ENCODE peak calls at places on chromosome 22, in seven cellular contexts. One of them, this sample, is unnamed.
A peak's percentile ranks its signal among the peaks of the same experiment; 100 is the strongest.

GRCh38 chr22:40534379-40535188 is 101.9 kb downstream of the MRTFA start:
- DNase-seq in bronchial epithelial cell: peak; percentile 63
- DNase-seq in left lung: no peak
- DNase-seq in cardiac muscle cell: no peak
- DNase-seq in fibroblast of villous mesenchyme: peak; percentile 57
- DNase-seq in IMR-90: peak; percentile 71
- DNase-seq in lung: no peak
- DNase-seq in this sample: no peak

GRCh38 chr22:44718418-44718817 is 16.4 kb downstream of the PRR5 start:
- DNase-seq in bronchial epithelial cell: no peak
- DNase-seq in left lung: no peak
- DNase-seq in cardiac muscle cell: no peak
- DNase-seq in fibroblast of villous mesenchyme: no peak
- DNase-seq in IMR-90: no peak
- DNase-seq in lung: no peak
- DNase-seq in this sample: no peak

GRCh38 chr22:48670317-48670716 is 1157.4 kb downstream of the BRD1 start:
- DNase-seq in bronchial epithelial cell: no peak
- DNase-seq in left lung: no peak
- DNase-seq in cardiac muscle cell: no peak
- DNase-seq in fibroblast of villous mesenchyme: no peak
- DNase-seq in IMR-90: no peak
- DNase-seq in lung: no peak
- DNase-seq in this sample: no peak

GRCh38 chr22:48432721-48433518 is 1394.8 kb downstream of the BRD1 start:
- DNase-seq in bronchial epithelial cell: no peak
- DNase-seq in left lung: peak; percentile 22
- DNase-seq in cardiac muscle cell: no peak
- DNase-seq in fibroblast of villous mesenchyme: no peak
- DNase-seq in IMR-90: no peak
- DNase-seq in lung: no peak
- DNase-seq in this sample: no peak

GRCh38 chr22:25048659-25049657 is 96.4 kb downstream of the KIAA1671 start:
- DNase-seq in bronchial epithelial cell: peak; percentile 50
- DNase-seq in left lung: no peak
- DNase-seq in cardiac muscle cell: peak; percentile 80
- DNase-seq in fibroblast of villous mesenchyme: peak; percentile 62
- DNase-seq in IMR-90: peak; percentile 23
- DNase-seq in lung: peak; percentile 69
- DNase-seq in this sample: peak; percentile 8

GRCh38 chr22:33850724-33851123 is 69.6 kb downstream of the LARGE1 start:
- DNase-seq in bronchial epithelial cell: no peak
- DNase-seq in left lung: no peak
- DNase-seq in cardiac muscle cell: no peak
- DNase-seq in fibroblast of villous mesenchyme: no peak
- DNase-seq in IMR-90: no peak
- DNase-seq in lung: no peak
- DNase-seq in this sample: no peak

GRCh38 chr22:34975721-34976120 is 90.2 kb upstream of the ISX start:
- DNase-seq in bronchial epithelial cell: peak; percentile 1
- DNase-seq in left lung: no peak
- DNase-seq in cardiac muscle cell: no peak
- DNase-seq in fibroblast of villous mesenchyme: no peak
- DNase-seq in IMR-90: no peak
- DNase-seq in lung: no peak
- DNase-seq in this sample: no peak

GRCh38 chr22:36853407-36854099 is 7.3 kb upstream of the NCF4 start:
- DNase-seq in bronchial epithelial cell: no peak
- DNase-seq in left lung: peak; percentile 82
- DNase-seq in cardiac muscle cell: peak; percentile 51
- DNase-seq in fibroblast of villous mesenchyme: peak; percentile 41
- DNase-seq in IMR-90: peak; percentile 25
- DNase-seq in lung: peak; percentile 88
- DNase-seq in this sample: no peak

GRCh38 chr22:37906364-37907008 is 389 bp downstream of the MICALL1 start:
- DNase-seq in bronchial epithelial cell: no peak
- DNase-seq in left lung: no peak
- DNase-seq in cardiac muscle cell: peak; percentile 19
- DNase-seq in fibroblast of villous mesenchyme: no peak
- DNase-seq in IMR-90: no peak
- DNase-seq in lung: no peak
- DNase-seq in this sample: no peak

GRCh38 chr22:35299217-35299716 is 427 bp upstream of the TOM1 start:
- DNase-seq in bronchial epithelial cell: peak; percentile 17
- DNase-seq in left lung: no peak
- DNase-seq in cardiac muscle cell: no peak
- DNase-seq in fibroblast of villous mesenchyme: peak; percentile 74
- DNase-seq in IMR-90: no peak
- DNase-seq in lung: no peak
- DNase-seq in this sample: no peak

GRCh38 chr22:24330636-24331035 is 60.0 kb downstream of the SPECC1L start:
- DNase-seq in bronchial epithelial cell: no peak
- DNase-seq in left lung: no peak
- DNase-seq in cardiac muscle cell: no peak
- DNase-seq in fibroblast of villous mesenchyme: no peak
- DNase-seq in IMR-90: no peak
- DNase-seq in lung: no peak
- DNase-seq in this sample: no peak

GRCh38 chr22:49960967-49961600 is 512 bp downstream of the PIM3 start:
- DNase-seq in bronchial epithelial cell: no peak
- DNase-seq in left lung: peak; percentile 48
- DNase-seq in cardiac muscle cell: peak; percentile 62
- DNase-seq in fibroblast of villous mesenchyme: peak; percentile 53
- DNase-seq in IMR-90: no peak
- DNase-seq in lung: peak; percentile 45
- DNase-seq in this sample: no peak
- TF ChIP-seq CTCF in bronchial epithelial cell: no peak
- TF ChIP-seq CTCF in left lung: no peak
- TF ChIP-seq CTCF in cardiac muscle cell: no peak
- TF ChIP-seq CTCF in fibroblast of villous mesenchyme: no peak
- TF ChIP-seq CTCF in IMR-90: no peak
- TF ChIP-seq CTCF in lung: no peak
- TF ChIP-seq CTCF in this sample: no peak

DNA sequence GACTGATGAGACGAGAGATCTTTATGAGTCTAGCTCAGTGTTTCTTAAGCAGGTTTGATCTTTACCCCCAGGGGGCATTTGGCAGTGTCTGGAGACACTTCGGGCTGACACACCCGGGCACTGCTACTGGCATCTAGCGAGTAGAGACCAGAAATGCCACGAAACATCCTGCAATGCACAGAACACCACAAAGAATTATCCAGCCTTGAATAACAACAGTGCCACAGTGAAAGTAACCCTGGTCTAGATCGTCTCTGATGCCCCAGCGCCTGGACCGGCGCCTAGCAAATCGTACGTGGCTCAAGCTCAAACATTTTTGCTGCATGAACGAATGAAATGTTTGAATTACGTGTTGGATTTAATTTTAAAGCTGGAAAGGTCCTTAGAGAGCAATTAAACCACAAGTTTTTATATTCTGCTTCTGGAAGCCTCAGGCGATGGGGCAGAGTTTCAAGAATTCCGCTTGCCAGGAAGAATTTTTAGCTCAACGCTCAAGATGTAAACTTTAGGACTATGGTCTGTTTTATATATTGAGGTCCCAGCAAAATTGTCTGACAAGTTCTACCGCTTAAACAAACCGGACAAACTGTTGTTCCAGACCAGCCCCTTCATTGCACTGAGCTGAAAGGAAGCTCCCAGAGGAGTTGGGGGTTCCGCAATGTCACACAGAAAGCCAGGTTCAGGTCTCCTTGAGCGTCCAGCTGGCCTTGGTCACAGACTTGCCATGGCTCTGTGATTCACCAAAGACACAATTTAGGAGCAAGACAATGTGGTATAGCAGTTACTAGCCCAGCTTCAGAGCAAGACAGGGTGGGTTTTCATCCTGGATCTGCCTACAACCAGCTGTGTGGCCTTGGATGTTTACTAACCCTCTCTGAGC is 44.2 kb upstream of the SMTN start:
- DNase-seq in bronchial epithelial cell: peak; percentile 61
- DNase-seq in left lung: no peak
- DNase-seq in cardiac muscle cell: no peak
- DNase-seq in fibroblast of villous mesenchyme: peak; percentile 86
- DNase-seq in IMR-90: peak; percentile 53
- DNase-seq in lung: no peak
- DNase-seq in this sample: no peak
- TF ChIP-seq CTCF in bronchial epithelial cell: peak; percentile 21
- TF ChIP-seq CTCF in left lung: no peak
- TF ChIP-seq CTCF in cardiac muscle cell: peak; percentile 12
- TF ChIP-seq CTCF in fibroblast of villous mesenchyme: no peak
- TF ChIP-seq CTCF in IMR-90: peak; percentile 24
- TF ChIP-seq CTCF in lung: no peak
- TF ChIP-seq CTCF in this sample: no peak

DNA sequence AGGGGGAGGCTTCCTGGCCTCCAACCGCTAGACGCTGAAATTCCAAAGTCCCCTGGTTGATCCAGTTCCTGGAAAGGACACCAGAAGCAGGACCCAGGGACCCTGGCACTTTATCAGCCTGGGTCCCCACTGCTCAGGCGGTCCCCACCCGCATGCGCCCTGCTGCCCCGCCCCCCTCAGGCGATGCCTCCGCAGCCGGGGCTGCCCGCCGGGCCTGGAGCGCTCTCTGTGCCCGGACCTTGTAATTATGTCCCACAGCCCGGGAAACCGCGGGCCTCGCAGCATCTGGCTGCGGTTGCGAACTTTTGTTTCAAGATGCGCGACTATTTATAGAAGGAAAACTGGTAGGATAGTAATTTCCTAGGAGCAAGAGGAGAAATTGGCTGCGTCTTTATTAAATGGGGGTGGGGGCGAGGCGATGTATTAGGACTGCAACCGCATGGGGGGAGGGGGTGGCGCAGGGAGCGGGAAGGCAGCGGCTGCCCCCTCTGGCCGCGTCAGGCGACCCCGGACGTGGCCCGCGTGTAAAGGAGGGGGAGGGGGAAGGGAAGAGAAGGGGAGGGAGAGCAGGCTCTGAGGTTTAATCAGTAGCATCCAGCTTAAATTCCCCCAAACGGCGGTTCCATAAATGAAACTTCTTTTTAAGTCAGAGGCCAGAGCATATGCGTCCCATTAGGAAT is 6.1 kb downstream of the WNT7B start:
- DNase-seq in bronchial epithelial cell: no peak
- DNase-seq in left lung: no peak
- DNase-seq in cardiac muscle cell: no peak
- DNase-seq in fibroblast of villous mesenchyme: no peak
- DNase-seq in IMR-90: peak; percentile 47
- DNase-seq in lung: no peak
- DNase-seq in this sample: no peak
- TF ChIP-seq CTCF in bronchial epithelial cell: no peak
- TF ChIP-seq CTCF in left lung: no peak
- TF ChIP-seq CTCF in cardiac muscle cell: no peak
- TF ChIP-seq CTCF in fibroblast of villous mesenchyme: no peak
- TF ChIP-seq CTCF in IMR-90: no peak
- TF ChIP-seq CTCF in lung: no peak
- TF ChIP-seq CTCF in this sample: no peak

GRCh38 chr22:19759459-19759993 is 1.1 kb upstream of the TBX1 start:
- DNase-seq in bronchial epithelial cell: peak; percentile 23
- DNase-seq in left lung: no peak
- DNase-seq in cardiac muscle cell: no peak
- DNase-seq in fibroblast of villous mesenchyme: no peak
- DNase-seq in IMR-90: no peak
- DNase-seq in lung: no peak
- DNase-seq in this sample: no peak
- TF ChIP-seq CTCF in bronchial epithelial cell: no peak
- TF ChIP-seq CTCF in left lung: no peak
- TF ChIP-seq CTCF in cardiac muscle cell: no peak
- TF ChIP-seq CTCF in fibroblast of villous mesenchyme: no peak
- TF ChIP-seq CTCF in IMR-90: no peak
- TF ChIP-seq CTCF in lung: no peak
- TF ChIP-seq CTCF in this sample: no peak

GRCh38 chr22:28728621-28729313 is 12.9 kb downstream of the CHEK2 start:
- DNase-seq in bronchial epithelial cell: no peak
- DNase-seq in left lung: no peak
- DNase-seq in cardiac muscle cell: no peak
- DNase-seq in fibroblast of villous mesenchyme: peak; percentile 59
- DNase-seq in IMR-90: no peak
- DNase-seq in lung: no peak
- DNase-seq in this sample: no peak
- TF ChIP-seq CTCF in bronchial epithelial cell: no peak
- TF ChIP-seq CTCF in left lung: no peak
- TF ChIP-seq CTCF in cardiac muscle cell: no peak
- TF ChIP-seq CTCF in fibroblast of villous mesenchyme: no peak
- TF ChIP-seq CTCF in IMR-90: no peak
- TF ChIP-seq CTCF in lung: no peak
- TF ChIP-seq CTCF in this sample: no peak

GRCh38 chr22:22712092-22712658 is 67.8 kb downstream of the GGTLC2 start:
- DNase-seq in bronchial epithelial cell: no peak
- DNase-seq in left lung: no peak
- DNase-seq in cardiac muscle cell: no peak
- DNase-seq in fibroblast of villous mesenchyme: no peak
- DNase-seq in IMR-90: no peak
- DNase-seq in lung: no peak
- DNase-seq in this sample: no peak

GRCh38 chr22:22712666-22713365 is 68.4 kb downstream of the GGTLC2 start:
- DNase-seq in bronchial epithelial cell: no peak
- DNase-seq in left lung: no peak
- DNase-seq in cardiac muscle cell: no peak
- DNase-seq in fibroblast of villous mesenchyme: no peak
- DNase-seq in IMR-90: no peak
- DNase-seq in lung: peak; percentile 27
- DNase-seq in this sample: no peak

GRCh38 chr22:22711532-22711913 is 67.1 kb downstream of the GGTLC2 start:
- DNase-seq in bronchial epithelial cell: no peak
- DNase-seq in left lung: no peak
- DNase-seq in cardiac muscle cell: no peak
- DNase-seq in fibroblast of villous mesenchyme: no peak
- DNase-seq in IMR-90: no peak
- DNase-seq in lung: no peak
- DNase-seq in this sample: no peak

GRCh38 chr22:22710719-22711531 is 66.5 kb downstream of the GGTLC2 start:
- DNase-seq in bronchial epithelial cell: no peak
- DNase-seq in left lung: peak; percentile 60
- DNase-seq in cardiac muscle cell: no peak
- DNase-seq in fibroblast of villous mesenchyme: peak; percentile 44
- DNase-seq in IMR-90: peak; percentile 17
- DNase-seq in lung: peak; percentile 69
- DNase-seq in this sample: no peak

DNA sequence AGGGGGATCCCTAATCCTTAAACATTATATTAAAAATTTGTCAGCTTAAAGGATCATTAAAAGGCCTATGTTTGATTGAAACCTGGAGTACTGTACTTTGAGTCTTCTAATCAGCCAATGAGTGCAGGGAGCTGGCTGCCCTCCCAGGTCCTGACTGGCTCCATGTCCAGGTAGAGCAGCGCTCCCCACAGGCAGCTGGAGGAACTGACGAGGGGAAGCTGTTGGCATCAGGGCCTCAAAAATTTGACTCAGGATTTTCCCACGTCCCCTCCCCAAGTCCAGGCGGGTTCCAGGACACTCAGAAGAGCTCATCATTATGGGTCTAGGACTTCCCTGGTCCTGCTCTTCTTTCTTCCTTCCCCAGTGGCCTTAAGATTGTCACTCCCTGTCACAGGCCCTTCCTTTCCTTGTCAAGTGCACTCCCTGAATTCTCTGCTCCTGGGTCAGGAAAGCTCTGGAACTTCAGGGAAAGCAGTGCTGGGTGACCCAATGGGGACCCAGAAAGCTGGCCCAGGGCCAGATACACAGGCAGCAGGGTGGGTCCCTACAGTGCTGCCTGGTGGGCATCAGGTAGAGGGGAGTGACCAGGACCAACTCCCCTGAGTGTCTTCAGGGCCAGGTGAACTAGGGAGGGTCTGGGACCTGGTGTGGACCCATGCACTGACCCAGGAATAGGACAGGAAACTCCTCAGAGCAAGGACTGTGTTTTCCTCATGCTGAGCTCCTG is 65.5 kb downstream of the GGTLC2 start:
- DNase-seq in bronchial epithelial cell: no peak
- DNase-seq in left lung: no peak
- DNase-seq in cardiac muscle cell: no peak
- DNase-seq in fibroblast of villous mesenchyme: no peak
- DNase-seq in IMR-90: no peak
- DNase-seq in lung: no peak
- DNase-seq in this sample: no peak
- TF ChIP-seq CTCF in bronchial epithelial cell: no peak
- TF ChIP-seq CTCF in left lung: no peak
- TF ChIP-seq CTCF in cardiac muscle cell: peak; percentile 30
- TF ChIP-seq CTCF in fibroblast of villous mesenchyme: peak; percentile 37
- TF ChIP-seq CTCF in IMR-90: peak; percentile 35
- TF ChIP-seq CTCF in lung: no peak
- TF ChIP-seq CTCF in this sample: no peak